ENCODE peak calls at places on chromosomes 12 and 14, in eight cellular contexts. N is esophagus squamous epithelium, S is heart right ventricle, X is breast epithelium, O is upper lobe of right lung, A is cardiac muscle cell, H is uterus, I is colonic mucosa. V is an unnamed sample. For H3K4me1, the result is how much of the 10 kb centered on the place peaks cover.

GRCh38 chr12:103495158-103495782 is 498 bp downstream of the C12orf42 start:
- DNase-seq in N (peak), I (peak), X (no peak), A (no peak), S (no peak), H (no peak), O (peak), V (no peak)

GRCh38 chr14:29716150-29716549 is 211.5 kb downstream of the PRKD1 start:
- DNase-seq in A (peak), X (no peak), S (no peak), H (no peak), O (no peak), I (no peak), N (no peak), V (no peak)

GRCh38 chr12:28024231-28024995 is 51.9 kb upstream of the PTHLH start:
- DNase-seq in I (no peak), A (peak), N (no peak), H (no peak), S (no peak), X (no peak), O (no peak), V (no peak)

GRCh38 chr12:90575995-90576394 is 379.0 kb downstream of the CCER1 start:
- DNase-seq in X (no peak), O (no peak), A (no peak), N (no peak), S (no peak), H (no peak), I (no peak), V (no peak)

GRCh38 chr12:121595520-121595919 is 14.7 kb upstream of the KDM2B start:
- DNase-seq in A (no peak), X (no peak), H (no peak), I (no peak), S (no peak), N (no peak), O (no peak), V (no peak)

GRCh38 chr12:15583804-15584203 is 205.4 kb downstream of the EPS8 start:
- DNase-seq in A (no peak), X (no peak), O (no peak), I (no peak), N (no peak), H (no peak), S (no peak), V (no peak)

GRCh38 chr12:107322063-107322462 is 228.7 kb upstream of the CRY1 start:
- DNase-seq in O (no peak), I (no peak), S (no peak), N (no peak), H (no peak), A (no peak), X (no peak), V (no peak)

GRCh38 chr12:57247041-57247440 is 3.9 kb downstream of the STAC3 start:
- DNase-seq in I (no peak), X (no peak), H (no peak), A (no peak), N (no peak), O (no peak), S (no peak), V (no peak)

GRCh38 chr12:109762071-109762672 is 48.5 kb downstream of the FAM222A start:
- DNase-seq in H (no peak), I (no peak), S (no peak), A (no peak), N (no peak), X (no peak), O (peak), V (no peak)

GRCh38 chr12:28699029-28699428 is 450.0 kb upstream of the FAR2 start:
- DNase-seq in O (no peak), A (no peak), S (no peak), N (no peak), I (no peak), X (no peak), H (no peak), V (no peak)

GRCh38 chr14:83467811-83468210 is 1934.2 kb upstream of the SEL1L start:
- DNase-seq in H (no peak), S (no peak), O (no peak), X (no peak), N (no peak), I (no peak), A (no peak), V (no peak)

GRCh38 chr12:51357374-51358047 is 11.0 kb upstream of the CELA1 start:
- DNase-seq in O (no peak), A (no peak), S (no peak), I (no peak), N (no peak), X (no peak), H (no peak), V (no peak)

GRCh38 chr12:127083028-127083949 is 1183.7 kb upstream of the TMEM132C start:
- DNase-seq in S (no peak), O (no peak), X (no peak), A (peak), I (peak), N (no peak), H (peak), V (no peak)

GRCh38 chr12:10511756-10512355 is 6.2 kb downstream of the EIF2S3B start:
- DNase-seq in O (no peak), N (no peak), I (no peak), A (no peak), X (no peak), S (no peak), H (no peak), V (no peak)

GRCh38 chr14:69755784-69756183 is 11.2 kb upstream of the SRSF5 start:
- DNase-seq in H (no peak), O (no peak), A (no peak), X (no peak), N (no peak), I (peak), S (no peak), V (no peak)

GRCh38 chr12:11741434-11742092 is 92.1 kb downstream of the ETV6 start:
- DNase-seq in O (no peak), X (no peak), A (no peak), H (no peak), I (no peak), S (no peak), N (no peak), V (no peak)

GRCh38 chr12:5908251-5908650 is 36.8 kb downstream of the ANO2 start:
- DNase-seq in H (no peak), S (no peak), X (no peak), O (no peak), I (peak), A (no peak), N (no peak), V (no peak)

GRCh38 chr14:51188566-51189185 is 51.4 kb upstream of the TMX1 start:
- DNase-seq in H (peak), S (no peak), A (peak), X (peak), O (no peak), I (no peak), N (no peak), V (no peak)

GRCh38 chr12:53827306-53827705 is 75.5 kb upstream of the CISTR start:
- DNase-seq in N (no peak), O (no peak), S (no peak), I (no peak), H (no peak), A (no peak), X (no peak), V (no peak)

GRCh38 chr12:105748806-105749600 is 389.8 kb downstream of the NUAK1 start:
- DNase-seq in O (no peak), S (peak), X (peak), I (no peak), H (peak), N (no peak), A (peak), V (no peak)

GRCh38 chr14:95466506-95466905 is 49.9 kb downstream of the SYNE3 start:
- DNase-seq in S (no peak), I (no peak), N (no peak), A (no peak), O (no peak), X (no peak), H (no peak), V (no peak)

GRCh38 chr12:47238665-47239064 is 158.9 kb upstream of the AMIGO2 start:
- DNase-seq in X (no peak), A (peak), N (no peak), I (no peak), S (no peak), O (no peak), H (no peak), V (no peak)

GRCh38 chr12:50925342-50925651 is 27.0 kb upstream of the HIGD1C start:
- DNase-seq in H (no peak), S (no peak), X (no peak), A (no peak), N (no peak), O (no peak), I (peak), V (no peak)

GRCh38 chr14:76773188-76773885 is 12.1 kb downstream of the VASH1 start:
- DNase-seq in X (peak), I (peak), S (peak), A (peak), H (peak), O (peak), N (no peak), V (peak)

GRCh38 chr14:76862546-76863282 is 36.5 kb downstream of the LRRC74A start:
- DNase-seq in S (no peak), A (no peak), X (no peak), H (no peak), O (no peak), N (no peak), I (no peak), V (no peak)

GRCh38 chr12:90111646-90112565 is 403.3 kb upstream of the ATP2B1 start:
- DNase-seq in A (no peak), X (no peak), H (no peak), S (no peak), I (no peak), N (no peak), O (no peak), V (no peak)

GRCh38 chr14:73567951-73568885 is 795 bp upstream of the ACOT2 start:
- DNase-seq in N (no peak), O (no peak), I (no peak), A (peak), S (no peak), H (no peak), X (no peak), V (no peak)

GRCh38 chr12:15978431-15978950 is 67.4 kb downstream of the DERA start:
- DNase-seq in N (no peak), X (no peak), O (no peak), I (no peak), A (peak), S (no peak), H (no peak), V (no peak)

GRCh38 chr12:121061831-121062230 is 22.8 kb upstream of the OASL start:
- DNase-seq in N (no peak), I (no peak), H (no peak), X (no peak), A (peak), O (no peak), S (no peak), V (no peak)

GRCh38 chr14:69819607-69820006 is 22.6 kb upstream of the SLC10A1 start:
- DNase-seq in O (no peak), H (no peak), N (no peak), I (no peak), S (no peak), X (no peak), A (no peak), V (no peak)

GRCh38 chr12:254039-254438 is 8.6 kb downstream of the SLC6A13 start:
- DNase-seq in N (no peak), S (no peak), A (no peak), O (no peak), X (no peak), H (no peak), I (no peak), V (no peak)

GRCh38 chr12:114631242-114631641 is 52.7 kb downstream of the TBX3 start:
- DNase-seq in N (no peak), S (no peak), I (no peak), O (no peak), X (no peak), H (no peak), A (no peak), V (no peak)

GRCh38 chr12:117875652-117876491 is 92.9 kb downstream of the KSR2 start:
- DNase-seq in H (no peak), A (peak), N (no peak), I (no peak), O (no peak), X (no peak), S (peak), V (no peak)

GRCh38 chr12:94180558-94181296 is 32.4 kb downstream of the PLXNC1 start:
- DNase-seq in I (no peak), N (no peak), A (no peak), X (no peak), O (no peak), S (no peak), H (no peak), V (no peak)

GRCh38 chr12:124228050-124228711 is 66.7 kb upstream of the RFLNA start:
- DNase-seq in A (no peak), O (no peak), S (no peak), N (no peak), I (no peak), H (no peak), X (no peak), V (no peak)

GRCh38 chr14:32397871-32398640 is 69.0 kb downstream of the AKAP6 start:
- DNase-seq in O (no peak), H (peak), A (peak), N (no peak), X (no peak), I (no peak), S (no peak), V (no peak)

GRCh38 chr14:32939254-32940065 is 781 bp downstream of the NPAS3 start:
- DNase-seq in A (peak), X (peak), I (peak), S (peak), O (peak), H (peak), N (no peak), V (peak)

GRCh38 chr14:31456841-31457664 is at the start of gene DTD2:
- DNase-seq in H (peak), N (peak), A (peak), I (peak), S (peak), X (peak), O (peak), V (peak)

DNA sequence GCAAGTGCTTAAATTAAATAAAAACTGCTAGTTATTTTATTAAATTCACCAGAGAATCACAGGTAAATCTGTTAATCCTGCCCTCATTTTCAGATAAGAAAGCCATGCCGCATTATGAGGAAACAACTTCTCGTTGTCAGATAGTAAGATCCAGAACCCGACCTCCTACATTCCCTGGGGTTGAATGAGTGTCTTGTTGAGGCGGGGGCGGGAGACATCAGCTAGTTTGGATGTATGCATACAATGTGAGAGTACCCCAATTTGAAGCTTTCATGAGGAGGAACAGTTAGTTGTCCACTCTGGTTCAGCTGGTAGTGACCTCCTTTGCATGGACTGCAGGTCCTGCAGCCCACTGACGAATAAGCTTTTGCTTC is 34.8 kb downstream of the EVL start:
- DNase-seq in I (no peak), N (no peak), S (no peak), X (no peak), A (no peak), O (no peak), H (no peak), V (no peak)
- H3K4me1 ChIP-seq in I (under half), N (half or more), S (under half), X (under half), A (under half), O (under half), H (under half), V (under half)

GRCh38 chr14:34496679-34497513 is 34.9 kb upstream of the SPTSSA start:
- DNase-seq in A (peak), O (no peak), S (peak), H (peak), N (peak), I (peak), X (peak), V (peak)
- TF ChIP-seq CTCF in A (peak), O (no peak), S (peak), H (peak), N (peak), I (no peak), X (no peak), V (no peak)

GRCh38 chr14:104398656-104399055 is 180.9 kb upstream of the C14orf180 start:
- DNase-seq in H (no peak), X (no peak), N (no peak), O (no peak), I (no peak), A (no peak), S (no peak), V (no peak)

GRCh38 chr14:104397956-104398355 is 181.6 kb upstream of the C14orf180 start:
- DNase-seq in A (no peak), S (no peak), O (no peak), X (no peak), N (no peak), H (no peak), I (no peak), V (no peak)

GRCh38 chr14:104399432-104400155 is 180.0 kb upstream of the C14orf180 start:
- DNase-seq in H (no peak), S (no peak), O (no peak), N (no peak), X (no peak), A (no peak), I (peak), V (no peak)

GRCh38 chr14:104401785-104402184 is 177.8 kb upstream of the C14orf180 start:
- DNase-seq in O (no peak), H (no peak), A (no peak), S (no peak), X (no peak), I (no peak), N (no peak), V (no peak)

GRCh38 chr14:104400355-104400754 is 179.2 kb upstream of the C14orf180 start:
- DNase-seq in X (no peak), O (no peak), A (no peak), H (no peak), I (peak), S (no peak), N (no peak), V (no peak)
- H3K4me1 ChIP-seq in X (under half), O (under half), A (under half), H (under half), I (under half), S (under half), N (under half), V (under half)

GRCh38 chr12:46109343-46110219 is 119.2 kb upstream of the SCAF11 start:
- DNase-seq in O (no peak), S (no peak), A (no peak), H (no peak), X (no peak), I (no peak), N (no peak), V (no peak)

GRCh38 chr12:46111727-46112126 is 121.4 kb upstream of the SCAF11 start:
- DNase-seq in S (no peak), H (no peak), X (no peak), N (no peak), A (no peak), O (no peak), I (no peak), V (no peak)

GRCh38 chr12:46110220-46110700 is 119.9 kb upstream of the SCAF11 start:
- DNase-seq in I (peak), A (no peak), N (no peak), O (no peak), S (peak), X (no peak), H (no peak), V (no peak)

GRCh38 chr12:46112364-46112763 is 122.0 kb upstream of the SCAF11 start:
- DNase-seq in A (no peak), N (no peak), H (no peak), X (no peak), O (no peak), I (no peak), S (no peak), V (no peak)

DNA sequence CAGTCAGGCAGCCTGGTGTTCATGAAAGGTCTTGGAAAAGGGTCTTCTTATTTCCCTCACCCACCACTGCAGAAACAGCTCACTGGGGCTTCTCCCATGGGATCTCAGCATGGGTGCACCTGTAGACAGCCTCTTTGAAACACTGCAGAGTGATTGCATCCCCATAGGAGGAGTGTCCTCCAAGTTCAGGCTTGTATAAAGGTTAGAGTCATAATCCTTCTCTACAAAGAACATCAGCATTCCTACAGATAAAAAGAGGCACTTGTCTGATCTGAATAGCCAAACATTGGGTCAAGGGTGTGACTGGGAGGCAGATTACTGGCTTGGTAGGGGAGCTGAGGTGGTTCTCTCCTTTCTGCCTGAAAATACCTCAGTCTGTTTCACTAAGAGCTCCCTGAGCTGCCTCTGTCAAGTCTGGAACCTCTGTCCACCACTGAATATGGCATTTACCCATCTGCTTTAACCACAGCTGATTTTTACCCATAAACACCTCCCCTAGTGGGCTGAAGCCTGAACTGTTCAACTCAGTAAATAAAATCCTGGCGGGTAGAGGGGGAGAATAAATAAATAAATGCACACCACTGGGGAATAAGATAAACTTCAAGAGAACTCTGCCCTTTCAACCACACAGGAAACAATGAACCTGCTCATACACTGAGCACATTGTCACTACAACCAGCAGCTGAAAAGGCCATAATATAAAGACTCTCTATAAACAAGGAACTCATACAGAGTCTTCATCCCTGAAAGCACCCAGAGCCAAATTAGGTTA is 120.7 kb upstream of the SCAF11 start:
- DNase-seq in O (no peak), A (no peak), N (no peak), H (no peak), I (no peak), S (no peak), X (no peak), V (no peak)
- TF ChIP-seq CTCF in O (no peak), A (no peak), N (no peak), H (no peak), I (no peak), S (no peak), X (no peak), V (no peak)

GRCh38 chr14:49526101-49526500 is 60.1 kb downstream of the RPS29 start:
- DNase-seq in A (no peak), S (no peak), I (no peak), N (no peak), O (no peak), X (no peak), H (no peak), V (no peak)
- H3K4me1 ChIP-seq in A (under half), S (under half), I (under half), N (under half), O (under half), X (under half), H (under half), V (under half)

V was measured in gastrocnemius medialis.